ENCODE peak calls at places on chromosomes 11 and 22, in seven cellular contexts. S is fibroblast of villous mesenchyme; D is retinal pigment epithelial cell; Z is Caco-2; V is GM23248; Q is CD8-positive, alpha-beta memory T cell; C is HCT116. I is an unnamed sample.

GRCh38 chr11:122746050-122746478 is 90.5 kb downstream of the UBASH3B start:
- DNase-seq in C (no peak), Q (peak), S (no peak), V (no peak), D (no peak), Z (no peak), I (no peak)

GRCh38 chr22:45127866-45128265 is 35.9 kb upstream of the NUP50 start:
- DNase-seq in S (peak), Q (no peak), V (peak), Z (no peak), C (no peak), D (no peak), I (peak)

GRCh38 chr22:39289445-39290247 is 29.8 kb downstream of the RPL3 start:
- DNase-seq in C (no peak), S (no peak), D (no peak), Z (no peak), V (no peak), Q (no peak), I (no peak)

GRCh38 chr22:49582171-49582570 is 245.5 kb downstream of the BRD1 start:
- DNase-seq in S (no peak), Z (no peak), D (no peak), V (no peak), C (no peak), Q (no peak), I (no peak)

GRCh38 chr22:24516301-24516737 is 21.2 kb downstream of the UPB1 start:
- DNase-seq in V (peak), Z (no peak), S (peak), Q (no peak), C (no peak), D (peak), I (peak)

GRCh38 chr11:61707574-61707973 is 27.4 kb downstream of the DAGLA start:
- DNase-seq in Z (no peak), C (no peak), D (no peak), V (no peak), Q (no peak), S (no peak), I (no peak)

GRCh38 chr11:102573851-102574250 is 43.3 kb upstream of the MMP7 start:
- DNase-seq in Q (no peak), Z (no peak), S (peak), C (no peak), V (no peak), D (peak), I (peak)

GRCh38 chr11:104380358-104380757 is 216.4 kb upstream of the PDGFD start:
- DNase-seq in Z (no peak), Q (no peak), D (no peak), S (no peak), V (no peak), C (no peak), I (peak)

GRCh38 chr22:48089601-48090331 is 1327.3 kb downstream of the TBC1D22A start:
- DNase-seq in D (no peak), V (peak), C (no peak), S (peak), Z (no peak), Q (no peak), I (peak)

GRCh38 chr11:479311-479710 is 27.7 kb downstream of the RNH1 start:
- DNase-seq in D (no peak), V (no peak), Z (no peak), S (no peak), C (no peak), Q (no peak), I (no peak)

GRCh38 chr11:134585666-134586285 is 173.7 kb upstream of the B3GAT1 start:
- DNase-seq in Z (no peak), Q (no peak), V (no peak), D (no peak), S (no peak), C (no peak), I (no peak)

GRCh38 chr11:100546714-100547113 is 140.4 kb upstream of the ARHGAP42 start:
- DNase-seq in V (peak), S (peak), C (peak), Z (peak), D (peak), Q (no peak), I (peak)

GRCh38 chr11:103257360-103257759 is 148.1 kb downstream of the DYNC2H1 start:
- DNase-seq in C (peak), D (no peak), Q (no peak), Z (peak), S (peak), V (peak), I (peak)

GRCh38 chr11:117220568-117220967 is 11.3 kb downstream of the PCSK7 start:
- DNase-seq in Q (no peak), V (no peak), Z (no peak), D (no peak), C (no peak), S (no peak), I (peak)

GRCh38 chr22:39530692-39531331 is 1.7 kb downstream of the RPS19BP1 start:
- DNase-seq in C (no peak), D (no peak), V (peak), S (peak), Q (no peak), Z (peak), I (peak)

GRCh38 chr11:47577460-47578041 is 1.2 kb downstream of the KBTBD4 start:
- DNase-seq in Z (no peak), V (peak), S (peak), C (no peak), Q (no peak), D (no peak), I (no peak)

GRCh38 chr22:23458663-23459541 is 121.2 kb downstream of the IGLL1 start:
- DNase-seq in Q (no peak), V (no peak), S (no peak), Z (no peak), C (no peak), D (no peak), I (no peak)

GRCh38 chr11:8081591-8082021 is 595 bp downstream of the TUB start:
- DNase-seq in D (no peak), S (peak), V (peak), Z (no peak), Q (no peak), C (no peak), I (no peak)

GRCh38 chr11:129694966-129695365 is 120.7 kb upstream of the TMEM45B start:
- DNase-seq in Z (no peak), V (peak), Q (no peak), S (no peak), C (no peak), D (no peak), I (no peak)

DNA sequence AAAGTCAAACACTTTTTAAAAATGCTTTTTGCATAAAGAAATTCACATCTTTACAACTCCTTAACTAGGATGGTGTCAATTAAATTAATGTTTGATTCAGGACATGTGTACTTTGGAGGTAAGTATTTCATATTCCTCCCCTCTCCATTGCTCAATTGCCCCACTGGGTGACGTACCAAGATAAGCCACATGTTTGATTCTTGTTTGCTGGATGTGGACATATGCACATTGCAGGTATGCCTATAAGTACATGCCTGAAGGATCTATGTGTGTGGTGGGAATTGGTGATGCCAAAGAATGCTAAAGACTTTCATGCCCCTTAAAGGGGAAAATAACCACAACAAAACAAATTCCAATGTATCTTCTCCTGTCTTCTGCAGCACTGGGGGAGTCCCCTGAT is 5.8 kb downstream of the CD44 start:
- DNase-seq in C (no peak), V (peak), D (no peak), Z (no peak), S (peak), Q (no peak), I (peak)
- H3K4me3 ChIP-seq in C (peak), V (peak), D (no peak), Z (no peak), S (peak), Q (peak), I (no peak)

GRCh38 chr22:28232231-28232630 is 313.2 kb upstream of the PITPNB start:
- DNase-seq in Q (no peak), D (no peak), Z (no peak), S (no peak), C (no peak), V (no peak), I (no peak)

GRCh38 chr22:28231423-28231822 is 312.4 kb upstream of the PITPNB start:
- DNase-seq in S (peak), C (no peak), Q (no peak), Z (peak), V (peak), D (no peak), I (peak)

GRCh38 chr22:28230682-28231081 is 311.6 kb upstream of the PITPNB start:
- DNase-seq in S (no peak), C (no peak), Z (no peak), V (peak), D (no peak), Q (no peak), I (peak)

DNA sequence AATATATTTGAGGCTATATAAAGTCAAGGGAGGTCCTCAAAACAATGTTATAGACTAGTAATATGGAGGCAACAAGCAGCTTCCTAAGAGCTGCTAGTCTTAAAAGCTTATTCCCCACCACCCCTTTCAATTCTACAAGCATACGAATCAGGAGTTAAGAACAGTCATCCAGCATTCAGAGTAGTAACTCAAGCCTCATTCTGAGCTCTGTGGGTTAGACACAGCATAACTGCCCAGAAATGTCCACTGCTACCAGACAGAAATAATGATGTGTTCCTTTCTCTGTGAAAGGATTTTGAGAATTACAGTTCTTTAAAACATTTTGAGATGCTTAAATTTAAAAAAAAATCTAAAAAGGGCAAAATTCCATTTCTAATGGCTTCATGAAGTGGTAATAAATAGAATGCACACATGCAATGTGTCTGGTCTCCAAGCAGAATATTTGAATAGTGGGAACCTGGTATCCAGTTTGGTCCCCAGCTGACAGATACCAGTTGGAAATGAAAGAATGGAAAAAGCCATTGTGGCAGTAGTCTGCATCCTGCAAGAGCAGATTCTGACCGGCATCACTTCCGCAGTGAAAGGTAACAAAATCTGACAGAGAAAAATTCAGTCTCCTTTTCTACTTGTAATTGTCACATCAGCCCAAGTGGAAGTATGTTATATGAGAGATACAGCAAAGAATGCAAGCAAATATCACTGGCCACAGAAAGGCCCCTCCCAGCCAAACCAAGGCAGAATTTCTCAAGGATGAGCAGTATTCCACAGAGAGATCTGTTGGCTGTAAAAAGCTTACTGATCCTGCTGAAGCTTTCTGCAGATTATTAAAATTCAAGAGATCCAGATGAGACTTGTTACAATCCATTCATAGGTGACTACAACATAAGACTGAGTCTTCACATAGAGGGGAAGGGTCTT is 310.8 kb upstream of the PITPNB start:
- DNase-seq in V (peak), Z (no peak), Q (no peak), D (no peak), C (no peak), S (peak), I (peak)
- H3K4me3 ChIP-seq in V (peak), Z (no peak), Q (no peak), D (no peak), C (no peak), S (no peak), I (no peak)

DNA sequence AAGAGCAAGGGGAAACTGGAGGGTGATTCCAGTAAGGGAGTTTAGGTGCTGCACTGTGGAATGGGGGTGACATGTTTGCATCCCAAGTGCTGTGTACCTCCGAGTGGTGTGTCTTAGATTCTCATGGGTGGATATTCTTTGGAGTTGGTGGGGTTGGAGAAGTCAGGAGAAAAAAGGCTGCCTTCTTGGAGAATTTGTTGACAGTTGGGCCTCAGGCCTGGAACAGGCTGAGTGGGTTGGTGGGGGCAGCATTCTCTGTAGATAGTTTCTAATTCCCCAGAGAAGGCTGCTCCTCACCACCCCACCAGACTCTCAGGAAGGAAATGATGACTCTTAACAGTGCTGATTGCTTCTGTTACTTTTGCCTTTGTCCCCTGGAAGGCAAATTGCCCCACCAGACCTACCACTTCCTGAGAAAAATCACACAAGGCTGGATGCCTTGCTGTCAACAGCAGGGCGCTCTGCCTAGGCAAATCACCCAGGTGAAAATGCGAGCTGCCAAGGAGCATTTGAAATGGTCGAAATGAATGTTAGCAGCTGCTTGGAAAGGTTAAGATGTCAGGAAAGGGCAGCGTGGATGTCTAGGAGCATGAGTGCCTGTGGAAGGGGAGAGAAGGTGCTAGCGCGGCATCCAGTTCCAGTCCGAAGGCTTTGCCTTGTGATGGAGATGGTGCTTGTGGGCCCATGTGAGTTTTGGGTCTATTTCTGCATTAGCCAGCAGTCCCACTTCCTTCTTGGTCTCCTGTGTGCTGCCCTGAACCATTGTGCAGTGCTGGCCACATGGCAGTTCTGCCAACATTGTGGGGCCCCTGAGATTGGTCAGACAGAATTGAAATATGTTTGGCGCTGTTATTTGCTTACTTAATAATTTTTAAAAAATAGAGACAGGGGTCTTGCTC is 29.7 kb upstream of the SORL1-AS1 start:
- DNase-seq in D (no peak), C (no peak), S (no peak), Z (no peak), V (peak), Q (peak), I (peak)
- H3K4me3 ChIP-seq in D (no peak), C (no peak), S (no peak), Z (no peak), V (no peak), Q (peak), I (no peak)

GRCh38 chr11:9385288-9385902 is 943 bp downstream of the IPO7 start:
- DNase-seq in V (no peak), Z (peak), S (no peak), Q (no peak), C (no peak), D (no peak), I (no peak)

GRCh38 chr11:9384535-9385287 is at the start of gene IPO7:
- DNase-seq in D (peak), Z (peak), V (peak), S (peak), Q (peak), C (peak), I (peak)

GRCh38 chr11:9386086-9386485 is 1.6 kb downstream of the IPO7 start:
- DNase-seq in Q (no peak), V (peak), D (no peak), Z (no peak), C (no peak), S (no peak), I (no peak)

GRCh38 chr11:9386901-9387300 is 2.4 kb downstream of the IPO7 start:
- DNase-seq in Q (no peak), Z (no peak), V (no peak), C (no peak), S (no peak), D (no peak), I (no peak)
- H3K4me3 ChIP-seq in Q (no peak), Z (no peak), V (peak), C (no peak), S (peak), D (no peak), I (no peak)

GRCh38 chr11:75428301-75428724 is 4.7 kb downstream of the KLHL35 start:
- DNase-seq in Q (peak), V (peak), Z (peak), D (peak), C (no peak), S (peak), I (peak)

GRCh38 chr11:75429902-75430691 is 2.9 kb downstream of the KLHL35 start:
- DNase-seq in V (peak), C (no peak), D (no peak), Z (peak), S (peak), Q (peak), I (peak)

GRCh38 chr11:75429641-75429901 is 3.4 kb downstream of the KLHL35 start:
- DNase-seq in Z (no peak), S (no peak), V (no peak), D (no peak), Q (no peak), C (no peak), I (no peak)

GRCh38 chr11:75430692-75431532 is 2.1 kb downstream of the KLHL35 start:
- DNase-seq in Q (no peak), S (no peak), D (no peak), Z (peak), C (no peak), V (no peak), I (no peak)

GRCh38 chr11:75428989-75429640 is 3.9 kb downstream of the KLHL35 start:
- DNase-seq in S (no peak), D (no peak), C (no peak), Q (no peak), Z (peak), V (no peak), I (no peak)
- H3K4me3 ChIP-seq in S (no peak), D (no peak), C (no peak), Q (no peak), Z (peak), V (peak), I (no peak)